ENCODE peak calls at places on chromosome 22, in seven cellular contexts. M is left ventricle myocardium inferior, K is PC-3, O is astrocyte of the spinal cord, B is A549, A is transverse colon, E is brain microvascular endothelial cell. U is an unnamed sample.

GRCh38 chr22:37454857-37455686 is 27.8 kb upstream of the ELFN2 start:
- DNase-seq in M (no peak), K (peak), O (peak), B (peak), A (no peak), E (peak), U (peak)

GRCh38 chr22:33321466-33321865 is 263.3 kb upstream of the SYN3 start:
- DNase-seq in M (no peak), K (no peak), O (no peak), B (no peak), A (no peak), E (no peak), U (no peak)

GRCh38 chr22:30564766-30565118 is 9.7 kb downstream of the GAL3ST1 start:
- DNase-seq in M (no peak), K (no peak), O (no peak), B (no peak), A (no peak), E (no peak), U (no peak)

GRCh38 chr22:49307071-49307830 is 520.4 kb downstream of the BRD1 start:
- DNase-seq in M (no peak), K (no peak), O (no peak), B (no peak), A (no peak), E (no peak), U (no peak)

GRCh38 chr22:39219071-39220050 is 25.4 kb downstream of the PDGFB start:
- DNase-seq in M (no peak), K (no peak), O (no peak), B (no peak), A (no peak), E (no peak), U (no peak)

GRCh38 chr22:44898236-44898635 is 111.6 kb downstream of the PHF21B start:
- DNase-seq in M (no peak), K (no peak), O (no peak), B (no peak), A (peak), E (no peak), U (no peak)

GRCh38 chr22:34068011-34068410 is 147.7 kb upstream of the LARGE1 start:
- DNase-seq in M (no peak), K (no peak), O (no peak), B (no peak), A (no peak), E (no peak), U (no peak)

GRCh38 chr22:44907765-44908737 is 101.8 kb downstream of the PHF21B start:
- DNase-seq in M (no peak), K (no peak), O (no peak), B (no peak), A (no peak), E (no peak), U (no peak)

GRCh38 chr22:24905909-24906308 is 40.6 kb downstream of the LHFPL7 start:
- DNase-seq in M (no peak), K (no peak), O (no peak), B (no peak), A (no peak), E (no peak), U (no peak)

GRCh38 chr22:37484115-37485005 is 1.8 kb downstream of the MFNG start:
- DNase-seq in M (peak), K (no peak), O (no peak), B (no peak), A (peak), E (no peak), U (no peak)

GRCh38 chr22:31106651-31107205 is 640 bp downstream of the SELENOM start:
- DNase-seq in M (no peak), K (no peak), O (no peak), B (no peak), A (no peak), E (peak), U (no peak)

GRCh38 chr22:18994780-18995711 is 59.0 kb upstream of the PRODH start:
- DNase-seq in M (no peak), K (no peak), O (no peak), B (no peak), A (no peak), E (no peak), U (no peak)

GRCh38 chr22:30226192-30226832 is 20.2 kb downstream of the LIF start:
- DNase-seq in M (no peak), K (peak), O (no peak), B (peak), A (no peak), E (no peak), U (no peak)

GRCh38 chr22:28181332-28181731 is 262.3 kb upstream of the PITPNB start:
- DNase-seq in M (no peak), K (peak), O (no peak), B (no peak), A (no peak), E (no peak), U (no peak)

GRCh38 chr22:30863161-30863833 is 105.3 kb downstream of the MORC2 start:
- DNase-seq in M (no peak), K (no peak), O (no peak), B (no peak), A (no peak), E (no peak), U (no peak)

GRCh38 chr22:38734203-38735100 is 21.3 kb downstream of the SUN2 start:
- DNase-seq in M (peak), K (no peak), O (no peak), B (no peak), A (no peak), E (no peak), U (no peak)

GRCh38 chr22:26453812-26454500 is 24.9 kb downstream of the ASPHD2 start:
- DNase-seq in M (no peak), K (no peak), O (no peak), B (no peak), A (no peak), E (no peak), U (no peak)

GRCh38 chr22:30304495-30305244 is 15.4 kb upstream of the CASTOR1 start:
- DNase-seq in M (no peak), K (peak), O (no peak), B (no peak), A (peak), E (no peak), U (no peak)

GRCh38 chr22:32255726-32256125 is 579 bp upstream of the SLC5A4 start:
- DNase-seq in M (no peak), K (no peak), O (no peak), B (no peak), A (no peak), E (no peak), U (no peak)

GRCh38 chr22:39234867-39235687 is 9.7 kb downstream of the PDGFB start:
- DNase-seq in M (peak), K (no peak), O (no peak), B (no peak), A (peak), E (no peak), U (no peak)

GRCh38 chr22:44363214-44363979 is 50.6 kb upstream of the SHISAL1 start:
- DNase-seq in M (peak), K (peak), O (peak), B (peak), A (peak), E (peak), U (peak)

GRCh38 chr22:49010901-49011300 is 816.8 kb downstream of the BRD1 start:
- DNase-seq in M (no peak), K (no peak), O (no peak), B (no peak), A (no peak), E (no peak), U (no peak)

GRCh38 chr22:39287076-39287743 is 32.2 kb downstream of the RPL3 start:
- DNase-seq in M (no peak), K (no peak), O (no peak), B (no peak), A (peak), E (no peak), U (no peak)

GRCh38 chr22:38924197-38924952 is 33.0 kb upstream of the APOBEC3A start:
- DNase-seq in M (peak), K (peak), O (peak), B (peak), A (peak), E (peak), U (peak)

GRCh38 chr22:49906799-49907290 is 11.4 kb downstream of the ALG12 start:
- DNase-seq in M (no peak), K (no peak), O (no peak), B (no peak), A (no peak), E (no peak), U (no peak)

GRCh38 chr22:27576815-27577564 is 224.6 kb downstream of the MN1 start:
- DNase-seq in M (peak), K (no peak), O (peak), B (no peak), A (no peak), E (peak), U (peak)

GRCh38 chr22:23070418-23071162 is at the start of gene GNAZ:
- DNase-seq in M (no peak), K (no peak), O (no peak), B (no peak), A (no peak), E (no peak), U (no peak)

GRCh38 chr22:50314455-50315288 is 7.2 kb upstream of the PLXNB2 start:
- DNase-seq in M (peak), K (no peak), O (no peak), B (no peak), A (peak), E (no peak), U (no peak)

GRCh38 chr22:23752090-23752691 is 1.3 kb upstream of the ZNF70 start:
- DNase-seq in M (no peak), K (no peak), O (no peak), B (no peak), A (peak), E (no peak), U (no peak)

GRCh38 chr22:20804650-20805049 is 30.7 kb downstream of the SERPIND1 start:
- DNase-seq in M (no peak), K (no peak), O (no peak), B (no peak), A (no peak), E (no peak), U (no peak)

GRCh38 chr22:45149671-45150070 is 14.1 kb upstream of the NUP50 start:
- DNase-seq in M (no peak), K (no peak), O (no peak), B (no peak), A (no peak), E (no peak), U (no peak)

GRCh38 chr22:23389271-23390071 is 190.6 kb downstream of the IGLL1 start:
- DNase-seq in M (no peak), K (no peak), O (no peak), B (no peak), A (no peak), E (no peak), U (no peak)

GRCh38 chr22:22687638-22688500 is 43.5 kb downstream of the GGTLC2 start:
- DNase-seq in M (no peak), K (peak), O (peak), B (no peak), A (peak), E (peak), U (peak)

GRCh38 chr22:20656902-20657836 is 116.7 kb upstream of the SERPIND1 start:
- DNase-seq in M (no peak), K (no peak), O (no peak), B (no peak), A (no peak), E (no peak), U (no peak)

GRCh38 chr22:19884161-19884953 is 29.7 kb upstream of the GNB1L start:
- DNase-seq in M (peak), K (no peak), O (no peak), B (no peak), A (no peak), E (no peak), U (no peak)

GRCh38 chr22:20434264-20434751 is 3.3 kb downstream of the SCARF2 start:
- DNase-seq in M (no peak), K (no peak), O (no peak), B (no peak), A (no peak), E (no peak), U (no peak)

GRCh38 chr22:50529416-50530279 is at the start of gene TYMP:
- DNase-seq in M (peak), K (peak), O (no peak), B (peak), A (peak), E (no peak), U (no peak)

GRCh38 chr22:31753005-31753633 is 700 bp upstream of the DEPDC5 start:
- DNase-seq in M (peak), K (peak), O (peak), B (no peak), A (peak), E (no peak), U (no peak)

GRCh38 chr22:42645938-42646568 is 3.1 kb downstream of the CYB5R3 start:
- DNase-seq in M (no peak), K (no peak), O (no peak), B (no peak), A (peak), E (no peak), U (no peak)
- H3K4me3 ChIP-seq in M (peak), K (no peak), O (no peak), B (no peak), A (peak), E (no peak), U (no peak)

DNA sequence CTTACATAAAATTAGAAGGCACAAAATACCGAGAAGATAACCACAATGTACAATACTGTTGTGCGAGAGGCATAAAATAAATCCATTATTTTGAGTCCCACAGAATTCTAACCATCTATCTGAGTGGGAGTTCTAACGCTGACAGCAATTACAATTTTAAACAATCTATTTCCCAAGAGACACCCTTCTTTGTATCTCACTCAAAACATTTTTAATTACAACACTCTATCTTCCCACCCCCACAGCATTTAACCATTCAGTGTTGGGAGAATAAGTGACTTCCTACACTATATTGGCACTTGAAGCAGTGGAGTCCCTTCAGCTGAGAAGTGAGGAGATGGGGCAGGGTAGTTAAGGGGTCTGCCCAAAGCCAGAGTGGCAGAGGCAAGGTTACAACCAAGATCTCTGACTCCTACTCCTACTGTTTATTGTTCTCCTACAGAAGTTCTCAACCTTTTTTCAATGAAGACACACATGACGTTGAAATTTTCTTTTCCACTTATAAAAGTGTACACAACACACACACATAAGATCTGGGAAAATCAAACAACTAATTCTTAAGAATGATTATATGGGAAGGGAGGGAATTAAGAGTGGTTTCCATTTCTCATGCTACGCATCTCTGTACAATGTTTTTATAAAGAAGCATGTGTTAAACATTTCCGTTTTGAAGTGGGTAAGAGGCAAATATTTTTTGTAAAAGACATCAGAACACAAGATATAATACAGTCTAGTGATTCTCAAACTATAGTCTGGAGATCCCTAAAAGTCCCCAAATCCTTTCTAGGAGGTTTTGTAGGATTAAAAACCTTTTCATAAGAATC is 10.9 kb downstream of the SLC25A17 start:
- DNase-seq in M (no peak), K (no peak), O (peak), B (no peak), A (no peak), E (no peak), U (no peak)
- TF ChIP-seq CTCF in M (no peak), K (no peak), O (no peak), B (no peak), A (no peak), E (no peak), U (no peak)

GRCh38 chr22:47153854-47154542 is 391.5 kb downstream of the TBC1D22A start:
- DNase-seq in M (no peak), K (no peak), O (no peak), B (no peak), A (no peak), E (no peak), U (no peak)
- H3K4me3 ChIP-seq in M (peak), K (no peak), O (no peak), B (no peak), A (no peak), E (no peak), U (peak)

DNA sequence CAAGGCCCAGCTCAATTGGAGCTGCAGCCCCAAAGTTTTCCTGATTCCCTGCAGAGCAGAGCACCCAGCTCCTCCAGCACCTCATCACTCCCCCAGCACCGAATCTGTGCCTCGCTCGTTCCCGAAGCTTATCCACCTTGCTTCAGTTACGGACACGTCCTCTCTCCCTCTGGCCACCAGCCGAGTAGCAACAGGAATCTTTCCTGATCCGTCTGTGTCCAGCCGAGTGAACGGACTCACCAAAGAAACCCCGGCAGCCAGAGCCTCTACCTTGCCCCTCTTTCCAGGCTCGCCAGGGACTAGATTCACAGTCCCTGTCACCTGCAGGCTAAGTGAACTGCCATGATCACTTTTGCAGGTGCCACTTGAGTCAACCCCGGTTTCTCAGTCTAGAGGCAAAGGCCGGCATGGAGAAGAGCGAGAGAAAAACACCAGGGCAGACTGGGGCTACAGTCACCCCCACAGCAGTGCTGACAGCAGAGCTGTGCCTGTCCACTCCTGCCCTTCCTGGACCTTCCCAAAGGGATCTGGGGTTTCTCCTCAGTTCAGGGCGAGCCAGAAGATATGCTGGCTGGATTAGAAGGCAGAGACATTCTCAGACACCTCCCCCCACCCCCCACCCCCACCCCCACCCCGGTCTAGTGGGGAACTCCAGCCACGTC is 32.3 kb downstream of the BID start:
- DNase-seq in M (no peak), K (no peak), O (no peak), B (no peak), A (no peak), E (no peak), U (no peak)
- TF ChIP-seq CTCF in M (no peak), K (no peak), O (no peak), B (no peak), A (no peak), E (no peak), U (no peak)

U was measured in astrocyte of the cerebellum.